ENCODE peak calls at places on chromosomes 6 and 20, in seven cellular contexts. D is stimulated activated CD8-positive, alpha-beta memory T cell treated with anti-CD3 and anti-CD28 coated beads, Interleukin-7, amount 100 ng/mL, for 1 hour; A is GM10248; O is psoas muscle; C is HTR-8/SVneo; M is Caki2; H is transverse colon. J is an unnamed sample.

GRCh38 chr20:16846011-16846410 is 97.9 kb downstream of the OTOR start:
- DNase-seq in O (no peak), M (no peak), H (no peak), A (no peak), C (no peak), D (no peak), J (no peak)

GRCh38 chr20:51768759-51769517 is 748 bp upstream of the ATP9A start:
- DNase-seq in C (no peak), A (no peak), H (no peak), O (no peak), M (peak), D (no peak), J (no peak)

GRCh38 chr20:53981752-53982437 is 88.5 kb downstream of the BCAS1 start:
- DNase-seq in A (no peak), O (no peak), M (no peak), D (no peak), H (no peak), C (no peak), J (no peak)

GRCh38 chr20:11766961-11767360 is 150.7 kb upstream of the BTBD3 start:
- DNase-seq in C (no peak), A (no peak), D (no peak), O (no peak), H (no peak), M (no peak), J (no peak)

GRCh38 chr6:259901-260508 is 32.3 kb upstream of the DUSP22 start:
- DNase-seq in H (no peak), A (peak), C (no peak), M (no peak), D (no peak), O (no peak), J (no peak)

GRCh38 chr6:163738304-163738703 is 323.8 kb downstream of the QKI start:
- DNase-seq in C (no peak), A (no peak), O (no peak), D (no peak), H (no peak), M (no peak), J (no peak)

GRCh38 chr20:14889503-14890125 is 552.2 kb upstream of the FLRT3 start:
- DNase-seq in M (no peak), A (no peak), C (no peak), D (no peak), O (no peak), H (no peak), J (no peak)

GRCh38 chr6:107390685-107391084 is 68.7 kb downstream of the PDSS2 start:
- DNase-seq in H (no peak), M (no peak), D (no peak), O (no peak), A (no peak), C (no peak), J (no peak)

GRCh38 chr20:11569163-11569562 is 348.5 kb upstream of the BTBD3 start:
- DNase-seq in M (no peak), D (no peak), A (no peak), C (no peak), H (no peak), O (no peak), J (no peak)

GRCh38 chr20:17679786-17680127 is 2.3 kb downstream of the RRBP1 start:
- DNase-seq in H (no peak), D (no peak), M (no peak), C (no peak), A (no peak), O (no peak), J (no peak)

GRCh38 chr6:68778356-68779020 is 143.4 kb downstream of the ADGRB3 start:
- DNase-seq in O (no peak), D (no peak), C (peak), M (peak), A (peak), H (no peak), J (peak)

GRCh38 chr6:79697430-79697829 is 66.3 kb downstream of the SH3BGRL2 start:
- DNase-seq in C (no peak), M (no peak), A (no peak), H (no peak), O (no peak), D (no peak), J (no peak)

GRCh38 chr20:58614984-58615760 is 35.9 kb upstream of the STX16 start:
- DNase-seq in H (no peak), A (no peak), O (no peak), D (no peak), C (no peak), M (no peak), J (no peak)

GRCh38 chr20:25148181-25148981 is 47.1 kb upstream of the ENTPD6 start:
- DNase-seq in M (no peak), O (peak), A (no peak), H (peak), D (peak), C (no peak), J (no peak)

GRCh38 chr6:70277480-70277879 is 25.4 kb downstream of the COL9A1 start:
- DNase-seq in O (no peak), C (no peak), D (no peak), H (no peak), M (no peak), A (no peak), J (no peak)